ENCODE peak calls at places on chromosomes 3 and 15, in seven cellular contexts. Z, E, O, H, Y, J and I are unnamed samples.

GRCh38 chr3:145094355-145094941 is 1066.5 kb downstream of the PLOD2 start:
- DNase-seq in Z (no peak), E (no peak), O (no peak), H (peak), Y (no peak), J (no peak), I (peak)

GRCh38 chr3:24428470-24428869 is 66.2 kb downstream of the THRB start:
- DNase-seq in Z (no peak), E (no peak), O (no peak), H (no peak), Y (no peak), J (no peak), I (no peak)

GRCh38 chr15:98856540-98856907 is 151.1 kb downstream of the PGPEP1L start:
- DNase-seq in Z (no peak), E (no peak), O (no peak), H (peak), Y (no peak), J (peak), I (no peak)

GRCh38 chr3:50303038-50303815 is at the start of gene HYAL1:
- DNase-seq in Z (no peak), E (no peak), O (peak), H (no peak), Y (peak), J (no peak), I (peak)

GRCh38 chr3:110314512-110315114 is 757.0 kb upstream of the NECTIN3 start:
- DNase-seq in Z (no peak), E (peak), O (peak), H (no peak), Y (peak), J (no peak), I (peak)

GRCh38 chr3:62131620-62132019 is 241.7 kb downstream of the FEZF2 start:
- DNase-seq in Z (no peak), E (no peak), O (no peak), H (no peak), Y (no peak), J (no peak), I (no peak)

GRCh38 chr3:170301404-170301803 is 56.1 kb upstream of the SKIL start:
- DNase-seq in Z (no peak), E (no peak), O (no peak), H (peak), Y (no peak), J (no peak), I (no peak)

GRCh38 chr3:120524171-120524923 is 71.8 kb upstream of the NDUFB4 start:
- DNase-seq in Z (no peak), E (no peak), O (no peak), H (peak), Y (no peak), J (no peak), I (no peak)

GRCh38 chr15:57079907-57080750 is 161.7 kb downstream of the TCF12 start:
- DNase-seq in Z (no peak), E (no peak), O (no peak), H (no peak), Y (no peak), J (no peak), I (no peak)

GRCh38 chr15:72136170-72137051 is 18.2 kb downstream of the SENP8 start:
- DNase-seq in Z (no peak), E (no peak), O (no peak), H (no peak), Y (no peak), J (no peak), I (no peak)

GRCh38 chr3:186281172-186281571 is 80.9 kb downstream of the DGKG start:
- DNase-seq in Z (no peak), E (no peak), O (no peak), H (no peak), Y (no peak), J (peak), I (no peak)

GRCh38 chr15:68812596-68813548 is 7.8 kb downstream of the ANP32A start:
- DNase-seq in Z (no peak), E (no peak), O (no peak), H (no peak), Y (peak), J (no peak), I (no peak)

GRCh38 chr3:129507181-129507831 is 21.1 kb upstream of the RHO start:
- DNase-seq in Z (no peak), E (no peak), O (no peak), H (no peak), Y (no peak), J (no peak), I (no peak)

DNA sequence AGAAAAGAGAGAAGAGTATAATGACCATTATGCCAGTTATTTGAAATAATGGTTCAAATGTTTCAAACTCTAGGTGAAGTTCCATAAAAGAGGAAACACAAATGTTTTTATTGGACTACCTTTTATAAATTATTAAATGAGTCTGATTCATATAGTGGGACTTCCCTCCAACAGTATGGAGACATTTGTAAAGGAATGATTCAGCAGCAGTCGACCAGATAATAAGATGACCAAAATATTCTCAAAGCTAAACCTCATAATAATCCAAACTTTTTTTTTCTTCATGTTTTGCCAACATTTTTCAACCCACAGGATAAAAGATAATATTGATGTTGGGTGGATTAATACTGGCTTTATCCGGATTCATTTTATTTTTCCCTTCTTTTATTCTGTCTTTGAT is 18.8 kb downstream of the TIPARP start:
- DNase-seq in Z (no peak), E (no peak), O (no peak), H (no peak), Y (no peak), J (no peak), I (no peak)
- TF ChIP-seq CTCF in Z (no peak), E (no peak), O (no peak), H (no peak), Y (no peak), J (no peak), I (no peak)

DNA sequence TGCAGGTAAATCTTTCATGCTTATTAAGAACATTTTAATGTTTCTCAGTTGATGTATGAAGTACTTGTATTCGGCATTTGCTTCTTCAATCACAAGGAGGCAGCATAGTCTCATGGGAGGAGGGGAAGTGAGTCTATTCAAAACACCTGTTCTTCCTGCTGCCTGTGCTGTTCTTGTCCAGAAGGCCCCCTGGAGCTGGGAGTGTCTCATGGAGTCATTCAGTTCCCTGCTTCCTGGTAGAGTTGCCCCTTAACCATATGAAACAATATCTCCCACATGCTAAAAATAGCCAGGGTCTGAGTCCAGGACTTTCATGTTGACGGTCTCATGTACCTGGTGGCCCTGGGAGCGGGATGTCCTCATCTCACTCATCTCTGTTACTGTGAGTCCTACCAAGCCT is 15.5 kb upstream of the PPP1R2 start:
- DNase-seq in Z (no peak), E (no peak), O (no peak), H (peak), Y (peak), J (no peak), I (peak)
- TF ChIP-seq CTCF in Z (no peak), E (peak), O (no peak), H (peak), Y (peak), J (no peak), I (peak)

DNA sequence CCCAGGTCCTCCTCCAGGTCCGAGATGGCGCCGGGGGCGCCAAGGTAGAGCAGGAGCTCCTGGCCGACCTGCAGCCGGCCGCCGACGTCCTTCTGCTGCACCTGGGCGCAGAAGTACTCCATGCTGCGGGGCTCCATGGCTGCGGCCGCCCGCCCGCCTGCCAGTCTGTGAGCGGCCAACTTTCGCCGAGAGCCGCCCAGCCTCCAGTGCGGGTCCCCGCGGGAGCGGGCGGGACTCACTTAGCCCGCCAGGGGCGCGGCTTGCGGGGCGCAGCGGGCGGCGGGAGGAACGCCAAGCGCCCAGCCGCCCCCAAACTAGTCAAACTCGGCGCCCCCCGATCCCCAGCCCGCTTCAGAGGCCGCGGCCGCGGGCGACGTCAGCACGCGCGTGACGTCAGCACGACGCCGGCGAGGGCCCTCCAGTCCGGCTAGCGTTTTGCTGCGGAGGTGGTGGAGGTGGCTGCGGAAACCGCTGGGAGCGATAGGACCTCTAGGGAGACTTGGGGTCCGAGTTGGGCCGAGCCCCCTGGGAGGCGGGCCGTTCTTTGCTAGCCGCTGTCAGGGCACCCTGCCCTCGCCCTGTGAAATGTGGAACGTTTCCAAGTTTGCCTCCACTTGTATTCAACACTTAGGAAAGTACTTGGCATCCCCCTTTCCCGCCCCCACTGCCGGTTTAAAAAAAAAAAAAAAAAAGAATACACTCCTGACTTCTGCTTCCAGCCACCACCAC is at the start of gene CLASP2:
- DNase-seq in Z (peak), E (peak), O (peak), H (no peak), Y (peak), J (no peak), I (peak)
- TF ChIP-seq CTCF in Z (peak), E (peak), O (no peak), H (no peak), Y (no peak), J (no peak), I (no peak)

GRCh38 chr3:118863731-118864322 is 170.8 kb downstream of the IGSF11 start:
- DNase-seq in Z (no peak), E (no peak), O (no peak), H (no peak), Y (no peak), J (no peak), I (peak)
- TF ChIP-seq CTCF in Z (peak), E (peak), O (no peak), H (no peak), Y (no peak), J (peak), I (no peak)

GRCh38 chr3:11155341-11156025 is 1.2 kb downstream of the HRH1 start:
- DNase-seq in Z (no peak), E (peak), O (peak), H (peak), Y (peak), J (no peak), I (peak)
- TF ChIP-seq CTCF in Z (peak), E (peak), O (peak), H (peak), Y (peak), J (peak), I (peak)